ENCODE peak calls at places on chromosomes 16 and 17, in four cellular contexts. One of them, this sample, is unnamed.

GRCh38 chr16:17475104-17475503 is 4.3 kb upstream of the XYLT1 start:
- DNase-seq in GM12878: no peak
- DNase-seq in H1: no peak
- DNase-seq in HepG2: no peak
- DNase-seq in this sample: no peak

GRCh38 chr17:57523926-57524634 is 221.0 kb downstream of the CCDC182 start:
- DNase-seq in HepG2: no peak
- DNase-seq in GM12878: no peak
- DNase-seq in H1: no peak
- DNase-seq in this sample: no peak

GRCh38 chr16:1159325-1159972 is 6.5 kb downstream of the CACNA1H start:
- DNase-seq in HepG2: peak; percentile 25
- DNase-seq in H1: no peak
- DNase-seq in GM12878: no peak
- DNase-seq in this sample: no peak

GRCh38 chr16:5046914-5047313 is 13.2 kb upstream of the NAGPA start:
- DNase-seq in GM12878: no peak
- DNase-seq in HepG2: no peak
- DNase-seq in H1: no peak
- DNase-seq in this sample: peak; percentile 3

GRCh38 chr17:28551421-28552186 is 820 bp downstream of the UNC119 start:
- DNase-seq in H1: no peak
- DNase-seq in GM12878: no peak
- DNase-seq in HepG2: no peak
- DNase-seq in this sample: no peak

GRCh38 chr16:58365623-58366022 is 26.6 kb upstream of the GINS3 start:
- DNase-seq in H1: no peak
- DNase-seq in HepG2: no peak
- DNase-seq in GM12878: no peak
- DNase-seq in this sample: no peak

GRCh38 chr17:56652608-56653007 is 59.1 kb downstream of the NOG start:
- DNase-seq in HepG2: no peak
- DNase-seq in H1: no peak
- DNase-seq in GM12878: no peak
- DNase-seq in this sample: no peak

GRCh38 chr17:62178579-62178978 is 113.5 kb upstream of the MED13 start:
- DNase-seq in HepG2: no peak
- DNase-seq in GM12878: no peak
- DNase-seq in H1: no peak
- DNase-seq in this sample: no peak

GRCh38 chr17:57480438-57481196 is 224.3 kb downstream of the MSI2 start:
- DNase-seq in HepG2: peak; percentile 31
- DNase-seq in GM12878: no peak
- DNase-seq in H1: no peak
- DNase-seq in this sample: peak; percentile 38

GRCh38 chr17:296906-297690 is 55.5 kb downstream of the RPH3AL start:
- DNase-seq in H1: no peak
- DNase-seq in HepG2: no peak
- DNase-seq in GM12878: no peak
- DNase-seq in this sample: no peak

GRCh38 chr17:49216953-49217650 is 6.6 kb downstream of the ABI3 start:
- DNase-seq in GM12878: no peak
- DNase-seq in HepG2: no peak
- DNase-seq in H1: no peak
- DNase-seq in this sample: no peak

GRCh38 chr16:29909398-29909797 is 9.1 kb downstream of the ASPHD1 start:
- DNase-seq in GM12878: no peak
- DNase-seq in HepG2: no peak
- DNase-seq in H1: no peak
- DNase-seq in this sample: no peak

GRCh38 chr16:79372504-79373184 is 227.9 kb downstream of the MAF start:
- DNase-seq in H1: no peak
- DNase-seq in HepG2: no peak
- DNase-seq in GM12878: no peak
- DNase-seq in this sample: no peak

GRCh38 chr17:73397856-73398540 is 86.2 kb upstream of the CDC42EP4 start:
- DNase-seq in GM12878: no peak
- DNase-seq in HepG2: no peak
- DNase-seq in H1: no peak
- DNase-seq in this sample: no peak

GRCh38 chr16:79049040-79049439 is 551.5 kb downstream of the MAF start:
- DNase-seq in GM12878: no peak
- DNase-seq in H1: no peak
- DNase-seq in HepG2: no peak
- DNase-seq in this sample: no peak

GRCh38 chr16:89581861-89582563 is 6.5 kb downstream of the CPNE7 start:
- DNase-seq in H1: no peak
- DNase-seq in GM12878: no peak
- DNase-seq in HepG2: peak; percentile 71
- DNase-seq in this sample: no peak

GRCh38 chr17:50059759-50060273 is 3.9 kb downstream of the ITGA3 start:
- DNase-seq in H1: no peak
- DNase-seq in HepG2: no peak
- DNase-seq in GM12878: no peak
- DNase-seq in this sample: no peak

GRCh38 chr17:79801156-79802038 is 4.5 kb upstream of the CBX8 start:
- DNase-seq in HepG2: no peak
- DNase-seq in GM12878: no peak
- DNase-seq in H1: no peak
- DNase-seq in this sample: no peak

GRCh38 chr17:45091778-45092425 is 30.8 kb downstream of the NMT1 start:
- DNase-seq in GM12878: no peak
- DNase-seq in H1: no peak
- DNase-seq in HepG2: no peak
- DNase-seq in this sample: no peak

GRCh38 chr16:28063047-28063521 is 430 bp downstream of the GSG1L start:
- DNase-seq in H1: peak; percentile 60
- DNase-seq in HepG2: no peak
- DNase-seq in GM12878: no peak
- DNase-seq in this sample: no peak
- TF ChIP-seq HDAC6 in H1: no peak
- TF ChIP-seq HDAC6 in HepG2: no peak
- TF ChIP-seq HDAC6 in GM12878: no peak
- TF ChIP-seq HDAC6 in this sample: no peak

GRCh38 chr16:27649021-27649420 is 99.1 kb downstream of the KATNIP start:
- DNase-seq in HepG2: no peak
- DNase-seq in H1: no peak
- DNase-seq in GM12878: no peak
- DNase-seq in this sample: no peak

GRCh38 chr16:27650073-27650701 is 100.2 kb downstream of the KATNIP start:
- DNase-seq in HepG2: no peak
- DNase-seq in GM12878: no peak
- DNase-seq in H1: no peak
- DNase-seq in this sample: no peak

GRCh38 chr16:27644165-27644564 is 94.2 kb downstream of the KATNIP start:
- DNase-seq in HepG2: no peak
- DNase-seq in H1: no peak
- DNase-seq in GM12878: no peak
- DNase-seq in this sample: no peak

GRCh38 chr16:27642753-27643152 is 92.8 kb downstream of the KATNIP start:
- DNase-seq in HepG2: peak; percentile 35
- DNase-seq in H1: peak; percentile 54
- DNase-seq in GM12878: no peak
- DNase-seq in this sample: peak; percentile 43

DNA sequence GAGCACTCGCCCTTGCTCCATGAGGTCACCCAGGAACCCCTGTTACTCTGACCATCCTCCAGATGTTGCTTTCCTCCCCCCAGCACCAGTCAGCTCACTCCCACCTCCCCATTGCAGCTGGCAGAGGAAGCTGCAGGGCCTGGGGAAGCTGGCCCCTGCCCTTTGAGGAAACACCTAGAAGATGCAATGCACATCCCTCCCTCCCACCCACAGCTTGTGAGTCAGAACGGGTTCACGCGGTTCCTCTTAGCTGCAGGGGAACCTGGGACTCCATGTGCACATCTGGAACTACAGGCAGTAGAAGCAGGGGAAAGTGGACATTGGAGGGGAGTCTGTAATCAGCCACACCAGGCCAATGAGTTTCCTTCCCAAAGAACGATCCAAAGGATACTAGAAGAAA is 96.9 kb downstream of the KATNIP start:
- DNase-seq in H1: no peak
- DNase-seq in HepG2: no peak
- DNase-seq in GM12878: no peak
- DNase-seq in this sample: no peak
- TF ChIP-seq HDAC6 in H1: no peak
- TF ChIP-seq HDAC6 in HepG2: no peak
- TF ChIP-seq HDAC6 in GM12878: no peak
- TF ChIP-seq HDAC6 in this sample: no peak

GRCh38 chr16:57235128-57236092 is 9.6 kb upstream of the ARL2BP start:
- DNase-seq in H1: no peak
- DNase-seq in HepG2: peak; percentile 29
- DNase-seq in GM12878: no peak
- DNase-seq in this sample: peak; percentile 23
- TF ChIP-seq HDAC6 in H1: no peak
- TF ChIP-seq HDAC6 in HepG2: no peak
- TF ChIP-seq HDAC6 in GM12878: no peak
- TF ChIP-seq HDAC6 in this sample: no peak

DNA sequence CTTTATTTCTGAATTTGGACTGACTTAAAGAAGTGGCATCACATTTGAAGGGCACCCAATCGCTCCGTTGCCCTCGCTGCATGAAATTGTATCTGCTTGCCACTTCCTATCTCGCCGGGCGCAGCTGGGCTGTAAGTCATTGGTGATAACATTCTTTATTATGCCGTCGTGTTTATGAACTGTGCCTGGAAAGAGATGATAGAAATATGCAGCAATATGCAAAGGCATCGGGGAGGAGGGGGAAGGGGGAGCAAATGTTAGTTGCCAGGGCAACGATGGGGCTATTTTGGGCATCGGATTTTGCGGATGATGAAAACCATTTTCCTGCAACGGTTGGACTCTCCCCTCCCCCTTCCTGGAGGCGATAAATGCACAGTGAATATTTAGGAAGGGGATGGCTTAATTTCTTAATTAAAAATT is 386.9 kb upstream of the TNRC6C start:
- DNase-seq in HepG2: no peak
- DNase-seq in H1: no peak
- DNase-seq in GM12878: no peak
- DNase-seq in this sample: peak; percentile 38
- TF ChIP-seq HDAC6 in HepG2: no peak
- TF ChIP-seq HDAC6 in H1: no peak
- TF ChIP-seq HDAC6 in GM12878: no peak
- TF ChIP-seq HDAC6 in this sample: no peak